ENCODE peak calls at places on chromosomes 13 and 19, in ten cellular contexts. One of them, this sample, is unnamed.

GRCh38 chr13:41064493-41064892 is 3.2 kb downstream of the WBP4 start:
- DNase-seq in IMR-90: peak
- DNase-seq in nephron progenitor cell: no peak
- DNase-seq in NCI-H2081: no peak
- DNase-seq in skeletal muscle cell: no peak
- DNase-seq in pons: no peak
- DNase-seq in breast epithelium: no peak
- DNase-seq in nucleus accumbens: no peak
- DNase-seq in H4: no peak
- DNase-seq in NCI-H1092: no peak
- DNase-seq in this sample: no peak

GRCh38 chr19:55554749-55555152 is 9.4 kb upstream of the SBK3 start:
- DNase-seq in IMR-90: no peak
- DNase-seq in nephron progenitor cell: no peak
- DNase-seq in NCI-H2081: peak
- DNase-seq in skeletal muscle cell: no peak
- DNase-seq in pons: no peak
- DNase-seq in breast epithelium: no peak
- DNase-seq in nucleus accumbens: no peak
- DNase-seq in H4: no peak
- DNase-seq in NCI-H1092: no peak
- DNase-seq in this sample: no peak

GRCh38 chr19:42422576-42423461 is 4.4 kb downstream of the LIPE start:
- DNase-seq in IMR-90: no peak
- DNase-seq in nephron progenitor cell: peak
- DNase-seq in NCI-H2081: no peak
- DNase-seq in skeletal muscle cell: no peak
- DNase-seq in pons: no peak
- DNase-seq in breast epithelium: no peak
- DNase-seq in nucleus accumbens: no peak
- DNase-seq in H4: no peak
- DNase-seq in NCI-H1092: no peak
- DNase-seq in this sample: peak

GRCh38 chr19:54463531-54464043 is at the start of gene LENG9:
- DNase-seq in IMR-90: peak
- DNase-seq in nephron progenitor cell: peak
- DNase-seq in NCI-H2081: peak
- DNase-seq in skeletal muscle cell: peak
- DNase-seq in pons: peak
- DNase-seq in breast epithelium: peak
- DNase-seq in nucleus accumbens: peak
- DNase-seq in H4: peak
- DNase-seq in NCI-H1092: peak
- DNase-seq in this sample: peak

GRCh38 chr13:49652691-49653305 is 24.5 kb downstream of the ARL11 start:
- DNase-seq in IMR-90: peak
- DNase-seq in nephron progenitor cell: peak
- DNase-seq in NCI-H2081: peak
- DNase-seq in skeletal muscle cell: no peak
- DNase-seq in pons: no peak
- DNase-seq in breast epithelium: no peak
- DNase-seq in nucleus accumbens: no peak
- DNase-seq in H4: no peak
- DNase-seq in NCI-H1092: peak
- DNase-seq in this sample: no peak

GRCh38 chr13:76285463-76285862 is 600.7 kb downstream of the KCTD12 start:
- DNase-seq in IMR-90: no peak
- DNase-seq in nephron progenitor cell: no peak
- DNase-seq in NCI-H2081: no peak
- DNase-seq in skeletal muscle cell: no peak
- DNase-seq in pons: no peak
- DNase-seq in breast epithelium: no peak
- DNase-seq in nucleus accumbens: no peak
- DNase-seq in H4: no peak
- DNase-seq in NCI-H1092: no peak
- DNase-seq in this sample: no peak

GRCh38 chr13:24650157-24650556 is 30.1 kb upstream of the ATP12A start:
- DNase-seq in IMR-90: peak
- DNase-seq in nephron progenitor cell: no peak
- DNase-seq in NCI-H2081: no peak
- DNase-seq in skeletal muscle cell: peak
- DNase-seq in pons: no peak
- DNase-seq in breast epithelium: no peak
- DNase-seq in nucleus accumbens: no peak
- DNase-seq in H4: no peak
- DNase-seq in NCI-H1092: no peak
- DNase-seq in this sample: no peak

GRCh38 chr13:34176636-34177035 is 358.7 kb downstream of the RFC3 start:
- DNase-seq in IMR-90: no peak
- DNase-seq in nephron progenitor cell: no peak
- DNase-seq in NCI-H2081: no peak
- DNase-seq in skeletal muscle cell: no peak
- DNase-seq in pons: no peak
- DNase-seq in breast epithelium: no peak
- DNase-seq in nucleus accumbens: no peak
- DNase-seq in H4: no peak
- DNase-seq in NCI-H1092: no peak
- DNase-seq in this sample: no peak

GRCh38 chr13:24644051-24644450 is 36.2 kb upstream of the ATP12A start:
- DNase-seq in IMR-90: peak
- DNase-seq in nephron progenitor cell: no peak
- DNase-seq in NCI-H2081: no peak
- DNase-seq in skeletal muscle cell: peak
- DNase-seq in pons: no peak
- DNase-seq in breast epithelium: no peak
- DNase-seq in nucleus accumbens: no peak
- DNase-seq in H4: no peak
- DNase-seq in NCI-H1092: no peak
- DNase-seq in this sample: no peak

GRCh38 chr19:33703438-33703750 is 81.6 kb downstream of the CHST8 start:
- DNase-seq in IMR-90: no peak
- DNase-seq in nephron progenitor cell: no peak
- DNase-seq in NCI-H2081: no peak
- DNase-seq in skeletal muscle cell: no peak
- DNase-seq in pons: no peak
- DNase-seq in breast epithelium: no peak
- DNase-seq in nucleus accumbens: no peak
- DNase-seq in H4: no peak
- DNase-seq in NCI-H1092: no peak
- DNase-seq in this sample: no peak

GRCh38 chr19:7928741-7929701 is 3.1 kb upstream of the CTXN1 start:
- DNase-seq in IMR-90: peak
- DNase-seq in nephron progenitor cell: peak
- DNase-seq in NCI-H2081: no peak
- DNase-seq in skeletal muscle cell: peak
- DNase-seq in pons: no peak
- DNase-seq in breast epithelium: peak
- DNase-seq in nucleus accumbens: no peak
- DNase-seq in H4: peak
- DNase-seq in NCI-H1092: no peak
- DNase-seq in this sample: no peak

GRCh38 chr19:10044390-10044789 is 31.1 kb downstream of the RDH8 start:
- DNase-seq in IMR-90: no peak
- DNase-seq in nephron progenitor cell: no peak
- DNase-seq in NCI-H2081: no peak
- DNase-seq in skeletal muscle cell: no peak
- DNase-seq in pons: no peak
- DNase-seq in breast epithelium: no peak
- DNase-seq in nucleus accumbens: no peak
- DNase-seq in H4: no peak
- DNase-seq in NCI-H1092: no peak
- DNase-seq in this sample: no peak

GRCh38 chr13:44759723-44760360 is 183.7 kb upstream of the TSC22D1 start:
- DNase-seq in IMR-90: peak
- DNase-seq in nephron progenitor cell: no peak
- DNase-seq in NCI-H2081: peak
- DNase-seq in skeletal muscle cell: peak
- DNase-seq in pons: no peak
- DNase-seq in breast epithelium: peak
- DNase-seq in nucleus accumbens: no peak
- DNase-seq in H4: peak
- DNase-seq in NCI-H1092: peak
- DNase-seq in this sample: no peak

GRCh38 chr19:8305798-8306197 is 2.4 kb downstream of the CD320 start:
- DNase-seq in IMR-90: no peak
- DNase-seq in nephron progenitor cell: no peak
- DNase-seq in NCI-H2081: no peak
- DNase-seq in skeletal muscle cell: no peak
- DNase-seq in pons: no peak
- DNase-seq in breast epithelium: no peak
- DNase-seq in nucleus accumbens: no peak
- DNase-seq in H4: no peak
- DNase-seq in NCI-H1092: no peak
- DNase-seq in this sample: no peak

GRCh38 chr13:63088226-63088625 is 1672.6 kb upstream of the PCDH20 start:
- DNase-seq in IMR-90: peak
- DNase-seq in nephron progenitor cell: no peak
- DNase-seq in NCI-H2081: no peak
- DNase-seq in skeletal muscle cell: peak
- DNase-seq in pons: peak
- DNase-seq in breast epithelium: no peak
- DNase-seq in nucleus accumbens: no peak
- DNase-seq in H4: no peak
- DNase-seq in NCI-H1092: no peak
- DNase-seq in this sample: no peak

GRCh38 chr19:56099638-56100539 is 21.2 kb downstream of the ZNF787 start:
- DNase-seq in IMR-90: no peak
- DNase-seq in nephron progenitor cell: no peak
- DNase-seq in NCI-H2081: no peak
- DNase-seq in skeletal muscle cell: no peak
- DNase-seq in pons: no peak
- DNase-seq in breast epithelium: no peak
- DNase-seq in nucleus accumbens: no peak
- DNase-seq in H4: no peak
- DNase-seq in NCI-H1092: no peak
- DNase-seq in this sample: no peak

GRCh38 chr19:38425810-38426466 is at the start of gene RASGRP4:
- DNase-seq in IMR-90: no peak
- DNase-seq in nephron progenitor cell: peak
- DNase-seq in NCI-H2081: no peak
- DNase-seq in skeletal muscle cell: no peak
- DNase-seq in pons: peak
- DNase-seq in breast epithelium: no peak
- DNase-seq in nucleus accumbens: no peak
- DNase-seq in H4: no peak
- DNase-seq in NCI-H1092: no peak
- DNase-seq in this sample: peak

GRCh38 chr19:12783849-12784393 is 7.4 kb upstream of the JUNB start:
- DNase-seq in IMR-90: no peak
- DNase-seq in nephron progenitor cell: peak
- DNase-seq in NCI-H2081: no peak
- DNase-seq in skeletal muscle cell: no peak
- DNase-seq in pons: no peak
- DNase-seq in breast epithelium: peak
- DNase-seq in nucleus accumbens: no peak
- DNase-seq in H4: no peak
- DNase-seq in NCI-H1092: no peak
- DNase-seq in this sample: no peak

GRCh38 chr13:57862879-57863278 is 231.3 kb downstream of the PCDH17 start:
- DNase-seq in IMR-90: no peak
- DNase-seq in nephron progenitor cell: no peak
- DNase-seq in NCI-H2081: no peak
- DNase-seq in skeletal muscle cell: no peak
- DNase-seq in pons: no peak
- DNase-seq in breast epithelium: no peak
- DNase-seq in nucleus accumbens: no peak
- DNase-seq in H4: no peak
- DNase-seq in NCI-H1092: no peak
- DNase-seq in this sample: no peak

GRCh38 chr13:112714366-112714765 is 24.5 kb downstream of the ATP11A start:
- DNase-seq in IMR-90: no peak
- DNase-seq in nephron progenitor cell: no peak
- DNase-seq in NCI-H2081: no peak
- DNase-seq in skeletal muscle cell: no peak
- DNase-seq in pons: no peak
- DNase-seq in breast epithelium: no peak
- DNase-seq in nucleus accumbens: no peak
- DNase-seq in H4: no peak
- DNase-seq in NCI-H1092: no peak
- DNase-seq in this sample: no peak